ENCODE peak calls at places on chromosomes 1 and 21, in seven cellular contexts. C, Z, Q, M, F, P and U are unnamed samples. For H3K36me3, the result is how much of the 10 kb centered on the place peaks cover.

GRCh38 chr1:29889776-29890175 is 653.5 kb downstream of the PTPRU start:
- DNase-seq in M (no peak), Z (no peak), F (no peak), Q (no peak), P (no peak), C (no peak), U (no peak)

GRCh38 chr1:245606157-245606725 is 451.5 kb downstream of the KIF26B start:
- DNase-seq in M (no peak), P (no peak), F (no peak), C (no peak), Z (no peak), Q (no peak), U (no peak)

GRCh38 chr21:35616090-35616489 is 444.2 kb downstream of the SETD4 start:
- DNase-seq in M (peak), Q (no peak), Z (no peak), P (no peak), C (peak), F (no peak), U (no peak)

GRCh38 chr1:201396859-201397464 is 2.2 kb downstream of the LAD1 start:
- DNase-seq in Z (no peak), M (no peak), Q (no peak), C (peak), P (no peak), F (no peak), U (no peak)

GRCh38 chr1:185409763-185410528 is 92.9 kb upstream of the IVNS1ABP start:
- DNase-seq in F (no peak), C (peak), M (peak), Q (no peak), Z (no peak), P (no peak), U (no peak)

GRCh38 chr1:229342305-229342901 is 444 bp downstream of the CCSAP start:
- DNase-seq in C (peak), Z (peak), M (peak), P (peak), F (peak), Q (peak), U (peak)

GRCh38 chr1:92486251-92487077 is at the start of gene GFI1:
- DNase-seq in Q (no peak), C (peak), F (peak), Z (peak), M (no peak), P (peak), U (peak)

GRCh38 chr1:38283736-38284470 is 237.3 kb upstream of the POU3F1 start:
- DNase-seq in F (no peak), M (no peak), Z (no peak), Q (no peak), C (no peak), P (no peak), U (no peak)

GRCh38 chr1:154773551-154773950 is 96.5 kb downstream of the KCNN3 start:
- DNase-seq in Q (peak), Z (no peak), P (no peak), F (no peak), M (no peak), C (no peak), U (peak)

GRCh38 chr1:111369177-111369576 is 58.4 kb downstream of the OVGP1 start:
- DNase-seq in Z (no peak), Q (no peak), P (no peak), C (no peak), M (no peak), F (no peak), U (no peak)

GRCh38 chr1:203156280-203156679 is 19.3 kb downstream of the MYBPH start:
- DNase-seq in M (no peak), Q (no peak), C (no peak), P (no peak), Z (no peak), F (no peak), U (no peak)

GRCh38 chr1:24555591-24556413 is at the start of gene NCMAP:
- DNase-seq in M (no peak), Q (no peak), Z (peak), P (peak), F (peak), C (no peak), U (peak)

GRCh38 chr1:27298632-27299384 is 23.2 kb upstream of the TMEM222 start:
- DNase-seq in Q (peak), M (no peak), Z (no peak), C (no peak), P (no peak), F (no peak), U (no peak)

GRCh38 chr1:21508580-21509350 is 458 bp upstream of the ALPL start:
- DNase-seq in P (peak), M (peak), F (peak), C (peak), Q (peak), Z (peak), U (peak)

GRCh38 chr1:10553124-10553523 is 78.4 kb downstream of the PEX14 start:
- DNase-seq in F (no peak), Q (no peak), M (no peak), C (no peak), P (no peak), Z (no peak), U (no peak)

GRCh38 chr21:46570631-46571030 is 34.3 kb downstream of the S100B start:
- DNase-seq in C (no peak), F (no peak), M (no peak), P (no peak), Z (no peak), Q (no peak), U (no peak)

GRCh38 chr1:28248273-28249012 is 10.9 kb upstream of the SESN2 start:
- DNase-seq in C (peak), M (peak), P (peak), Z (peak), Q (peak), F (peak), U (peak)

GRCh38 chr1:97630281-97630680 is 290.6 kb downstream of the DPYD start:
- DNase-seq in C (no peak), M (no peak), P (no peak), F (no peak), Q (no peak), Z (peak), U (no peak)

GRCh38 chr1:245153081-245153644 is 1.6 kb upstream of the KIF26B start:
- DNase-seq in Q (peak), P (peak), Z (peak), M (peak), F (peak), C (peak), U (peak)

GRCh38 chr1:208791458-208791857 is 547.3 kb upstream of the PLXNA2 start:
- DNase-seq in M (no peak), P (no peak), C (peak), Z (no peak), Q (no peak), F (no peak), U (no peak)

GRCh38 chr1:41359211-41360073 is 1.8 kb upstream of the FOXO6 start:
- DNase-seq in M (no peak), P (no peak), C (no peak), F (no peak), Z (peak), Q (no peak), U (peak)

GRCh38 chr1:72229893-72230292 is 52.4 kb downstream of the NEGR1 start:
- DNase-seq in Q (no peak), Z (no peak), P (no peak), C (no peak), M (peak), F (no peak), U (no peak)

GRCh38 chr1:5954964-5955363 is 37.3 kb downstream of the NPHP4 start:
- DNase-seq in M (no peak), C (no peak), Z (no peak), P (no peak), Q (no peak), F (no peak), U (no peak)

GRCh38 chr21:38927776-38928175 is 122.0 kb downstream of the ETS2 start:
- DNase-seq in P (no peak), F (no peak), Q (no peak), C (no peak), Z (no peak), M (no peak), U (no peak)

GRCh38 chr1:29761159-29761928 is 525.0 kb downstream of the PTPRU start:
- DNase-seq in Q (no peak), M (no peak), P (no peak), C (no peak), Z (no peak), F (no peak), U (no peak)

GRCh38 chr21:45534591-45535331 is 7.5 kb downstream of the SLC19A1 start:
- DNase-seq in M (no peak), Q (peak), F (peak), C (no peak), P (no peak), Z (no peak), U (peak)

GRCh38 chr21:44858291-44858690 is 15.2 kb downstream of the PTTG1IP start:
- DNase-seq in M (no peak), Q (no peak), Z (no peak), F (no peak), P (no peak), C (peak), U (peak)

GRCh38 chr1:60762176-60762575 is 320.2 kb upstream of the NFIA start:
- DNase-seq in M (peak), Z (no peak), Q (no peak), C (peak), F (no peak), P (no peak), U (no peak)

GRCh38 chr1:144551543-144552424 is 40.9 kb upstream of the PPIAL4F start:
- DNase-seq in Z (peak), M (peak), Q (peak), C (peak), P (peak), F (peak), U (peak)

GRCh38 chr1:178408869-178409268 is 87.9 kb downstream of the CLEC20A start:
- DNase-seq in C (peak), M (peak), P (no peak), F (no peak), Q (no peak), Z (no peak), U (no peak)

GRCh38 chr1:34786521-34787325 is 5.7 kb downstream of the GJB3 start:
- DNase-seq in P (peak), C (peak), Z (peak), F (peak), Q (peak), M (peak), U (peak)

GRCh38 chr1:47578862-47579419 is 141.1 kb downstream of the FOXD2 start:
- DNase-seq in M (no peak), C (no peak), F (no peak), Z (no peak), Q (no peak), P (no peak), U (no peak)

GRCh38 chr1:87733421-87733820 is 404.7 kb downstream of the LMO4 start:
- DNase-seq in F (no peak), C (no peak), M (peak), Z (no peak), Q (no peak), P (no peak), U (no peak)

GRCh38 chr1:169574336-169574735 is 11.9 kb downstream of the F5 start:
- DNase-seq in P (no peak), C (no peak), Q (no peak), M (no peak), F (no peak), Z (no peak), U (no peak)

DNA sequence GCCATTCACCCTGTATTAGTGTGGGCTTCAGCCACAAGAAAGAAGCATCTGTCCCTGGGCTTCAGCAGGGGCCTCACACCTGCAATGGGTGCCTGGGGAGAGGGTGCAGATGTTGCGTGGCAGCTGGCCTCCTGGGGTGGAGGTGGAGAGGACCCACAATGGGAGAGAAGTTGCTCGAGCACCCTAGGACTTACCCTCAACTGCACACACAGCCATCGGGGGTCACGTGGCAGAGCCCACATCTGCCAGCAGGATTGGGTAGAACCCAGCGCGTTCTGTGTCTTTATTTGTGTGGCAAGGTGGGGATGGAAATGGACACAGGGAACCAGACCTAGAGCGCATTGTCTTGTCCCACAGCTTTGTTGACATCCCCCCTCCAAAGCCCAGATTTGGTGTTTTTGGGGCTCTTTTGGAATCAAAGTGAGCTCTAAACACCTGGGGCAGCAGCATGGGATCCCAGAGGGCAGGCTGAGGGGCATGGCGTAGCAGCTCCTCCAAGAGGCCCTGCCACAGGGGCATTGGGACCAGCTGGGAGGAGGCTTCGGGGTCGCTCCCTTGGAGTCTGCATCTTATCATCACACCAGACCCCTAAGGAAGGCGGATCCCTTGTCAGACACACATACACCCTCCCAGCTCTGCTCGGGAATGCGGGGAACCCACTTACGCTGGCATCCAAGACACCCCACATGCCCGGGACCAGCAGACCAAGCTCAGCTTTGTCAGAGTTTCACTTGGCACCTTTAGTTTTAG is 5.1 kb downstream of the ABCG1 start:
- DNase-seq in C (no peak), Z (no peak), Q (no peak), F (no peak), P (no peak), M (no peak), U (no peak)
- H3K36me3 ChIP-seq in C (under half), Z (under half), Q (under half), F (under half), P (under half), M (under half), U (under half)

DNA sequence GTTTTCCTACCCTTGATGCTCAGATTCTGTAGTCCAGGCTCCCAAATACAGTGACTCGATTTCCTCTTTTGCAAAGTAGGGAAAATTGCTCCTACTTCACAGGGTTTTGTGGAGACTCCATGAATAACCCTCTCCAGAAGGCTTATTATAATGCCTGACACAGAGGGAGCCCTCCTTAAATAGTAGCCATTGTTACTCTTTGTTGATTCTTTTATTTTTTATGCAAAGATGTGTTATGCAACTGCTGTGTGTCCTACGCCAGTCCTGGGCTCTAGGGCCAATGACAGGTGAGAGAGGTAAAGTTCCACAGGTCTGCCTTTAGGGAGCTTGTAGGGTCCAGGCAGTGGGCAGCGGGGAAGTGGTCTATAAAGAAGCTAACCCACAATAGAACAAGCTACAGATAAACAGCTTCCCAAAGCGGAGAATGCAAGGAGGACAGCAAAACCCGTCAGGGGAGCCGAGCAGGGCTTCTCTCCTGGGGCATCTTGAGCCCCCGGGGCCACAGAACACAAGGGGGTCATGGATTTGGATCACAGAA is 1.5 kb downstream of the AADACL3 start:
- DNase-seq in C (no peak), P (no peak), M (no peak), Q (no peak), F (no peak), Z (peak), U (no peak)
- H3K4me3 ChIP-seq in C (no peak), P (no peak), M (no peak), Q (no peak), F (no peak), Z (no peak), U (no peak)

DNA sequence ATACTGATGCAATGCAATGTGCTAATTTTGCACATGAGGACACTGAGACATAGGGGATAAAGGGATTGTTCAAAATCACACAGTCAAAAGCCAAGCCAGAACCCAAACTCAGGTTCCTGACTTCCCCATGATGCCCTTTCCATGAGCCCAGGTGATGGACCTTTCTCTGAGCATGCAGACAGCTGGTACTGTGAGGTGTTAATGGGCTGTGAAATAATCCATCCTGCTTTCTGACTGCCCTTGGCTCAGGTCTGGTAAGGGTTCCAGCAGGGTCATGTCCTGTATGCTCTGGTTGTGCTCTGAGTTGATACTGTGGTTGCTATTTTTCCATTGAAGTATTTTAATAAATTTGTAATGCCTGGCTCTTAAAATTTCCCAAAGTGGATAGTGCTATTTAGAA is 50.0 kb downstream of the CNIH3 start:
- DNase-seq in M (no peak), Q (no peak), F (no peak), P (no peak), C (no peak), Z (no peak), U (no peak)
- H3K36me3 ChIP-seq in M (under half), Q (under half), F (under half), P (under half), C (under half), Z (under half), U (under half)

GRCh38 chr1:214927791-214928190 is 154.7 kb upstream of the KCNK2 start:
- DNase-seq in P (no peak), F (no peak), C (no peak), Z (no peak), Q (no peak), M (no peak), U (no peak)

GRCh38 chr1:214934035-214934434 is 148.5 kb upstream of the KCNK2 start:
- DNase-seq in P (no peak), Q (no peak), C (no peak), Z (no peak), M (no peak), F (no peak), U (no peak)

GRCh38 chr1:214928574-214928973 is 154.0 kb upstream of the KCNK2 start:
- DNase-seq in Q (no peak), F (no peak), Z (no peak), P (no peak), M (no peak), C (no peak), U (no peak)

GRCh38 chr1:214935258-214935657 is 147.3 kb upstream of the KCNK2 start:
- DNase-seq in P (no peak), C (no peak), Q (no peak), Z (no peak), M (no peak), F (no peak), U (no peak)

GRCh38 chr1:214933375-214933774 is 149.2 kb upstream of the KCNK2 start:
- DNase-seq in P (no peak), Q (no peak), Z (no peak), M (peak), F (no peak), C (peak), U (no peak)
- H3K4me3 ChIP-seq in P (no peak), Q (no peak), Z (no peak), M (no peak), F (no peak), C (no peak), U (no peak)

GRCh38 chr21:25565272-25566199 is 41.7 kb downstream of the MRPL39 start:
- DNase-seq in Z (no peak), C (no peak), F (no peak), Q (no peak), P (no peak), M (no peak), U (no peak)
- H3K36me3 ChIP-seq in Z (under half), C (under half), F (under half), Q (under half), P (under half), M (under half), U (under half)

GRCh38 chr1:180235502-180236239 is 5.6 kb downstream of the LHX4 start:
- DNase-seq in Q (no peak), P (no peak), M (no peak), C (no peak), F (no peak), Z (peak), U (no peak)
- H3K4me3 ChIP-seq in Q (no peak), P (no peak), M (no peak), C (no peak), F (no peak), Z (peak), U (no peak)

DNA sequence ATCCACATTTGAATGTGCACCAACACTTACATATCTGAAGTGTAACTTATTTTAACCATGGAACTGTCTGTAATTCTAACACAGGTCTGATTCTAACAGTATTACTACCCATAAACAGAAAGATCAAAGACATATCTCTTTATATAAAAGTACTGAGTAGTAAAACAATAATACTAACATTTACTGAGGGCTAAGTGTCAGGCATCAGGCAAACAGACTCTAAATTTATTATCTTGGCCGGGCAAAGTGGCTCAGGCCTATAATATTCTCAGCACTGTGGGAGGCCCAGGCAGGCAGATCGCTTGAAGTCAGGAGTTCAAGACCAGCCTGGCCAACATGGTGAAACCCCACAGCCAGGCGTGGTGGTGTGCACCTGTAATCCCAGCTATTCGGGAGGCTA is 85.9 kb downstream of the JAK1 start:
- DNase-seq in P (no peak), Q (no peak), Z (no peak), C (no peak), F (no peak), M (no peak), U (no peak)
- H3K36me3 ChIP-seq in P (under half), Q (under half), Z (under half), C (under half), F (under half), M (under half), U (under half)

DNA sequence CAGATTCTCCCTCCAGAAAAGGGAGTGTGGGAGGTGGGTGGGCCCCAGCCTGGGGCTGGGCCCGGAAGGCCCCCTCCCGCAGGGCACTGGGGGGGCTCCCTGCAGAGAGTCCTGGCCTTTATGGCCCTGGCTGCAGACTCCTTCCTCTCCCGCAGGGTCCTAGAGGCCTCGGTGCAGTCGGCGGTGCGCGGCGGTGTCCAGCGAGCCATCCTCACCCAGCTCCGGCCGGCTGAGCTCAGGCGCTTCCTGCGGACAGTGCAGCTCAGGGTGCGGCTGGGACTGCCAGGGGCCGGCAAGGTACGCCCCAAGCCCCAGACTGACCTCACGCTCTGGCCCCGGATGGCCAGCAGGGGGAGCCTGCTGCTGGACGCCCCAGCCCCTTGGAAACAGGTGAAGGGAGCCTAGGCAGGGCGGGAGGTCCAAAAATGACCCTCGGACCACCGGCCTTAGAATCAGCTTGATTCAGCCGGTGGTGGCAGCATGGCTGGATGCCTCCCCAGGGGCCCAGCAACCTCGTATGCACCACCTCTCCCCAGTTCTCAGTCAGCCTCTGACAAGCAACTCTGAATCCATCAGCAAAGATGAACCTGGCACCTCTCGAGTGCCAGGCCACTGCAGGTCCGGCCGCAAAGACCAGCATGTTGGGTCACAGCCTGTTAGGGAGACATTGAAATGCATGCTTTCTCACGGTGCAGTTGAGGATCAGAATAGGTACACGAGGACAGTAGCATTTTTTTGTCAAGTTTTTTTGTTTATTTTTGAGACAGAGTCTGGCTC is 20.6 kb downstream of the MTHFR start:
- DNase-seq in C (peak), P (peak), M (peak), Z (peak), F (peak), Q (peak), U (peak)
- H3K4me3 ChIP-seq in C (no peak), P (peak), M (no peak), Z (peak), F (peak), Q (peak), U (no peak)